ENCODE peak calls at places on chromosomes 5 and 9, in seven cellular contexts. W is esophagus squamous epithelium, A is bronchial epithelial cell, B is Calu3, X is IMR-90, N is mesothelial cell of epicardium, O is right lobe of liver. L is an unnamed sample.

GRCh38 chr5:1508679-1509290 is 15.0 kb downstream of the LPCAT1 start:
- DNase-seq in X (peak; percentile 30), W (no peak), N (no peak), O (peak; percentile 18), B (no peak), A (no peak), L (peak; percentile 13)

GRCh38 chr9:99796231-99796630 is 25.5 kb upstream of the NR4A3 start:
- DNase-seq in A (no peak), X (no peak), W (no peak), O (no peak), N (no peak), B (no peak), L (no peak)

GRCh38 chr5:96781031-96781733 is 26.6 kb downstream of the ERAP1 start:
- DNase-seq in O (no peak), X (peak; percentile 49), A (peak; percentile 74), N (no peak), B (no peak), W (no peak), L (no peak)

GRCh38 chr9:27528278-27528885 is 1.2 kb downstream of the MOB3B start:
- DNase-seq in A (peak; percentile 79), X (peak; percentile 21), B (peak; percentile 59), O (peak; percentile 73), W (peak; percentile 5), N (peak; percentile 79), L (peak; percentile 42)

GRCh38 chr9:117546894-117547293 is 132.0 kb upstream of the ASTN2 start:
- DNase-seq in W (no peak), N (no peak), A (peak; percentile 12), O (no peak), B (no peak), X (no peak), L (no peak)

GRCh38 chr5:103562084-103562452 is 521 bp downstream of the NUDT12 start:
- DNase-seq in O (no peak), W (no peak), X (no peak), N (no peak), A (no peak), B (no peak), L (no peak)

GRCh38 chr9:75930766-75931311 is 40.4 kb downstream of the PCSK5 start:
- DNase-seq in O (no peak), A (no peak), B (no peak), W (no peak), X (no peak), N (no peak), L (no peak)

GRCh38 chr5:66222455-66222854 is 78.4 kb downstream of the SREK1 start:
- DNase-seq in A (no peak), O (no peak), X (no peak), W (no peak), B (no peak), N (no peak), L (no peak)

GRCh38 chr5:77329664-77330430 is 119.4 kb downstream of the PDE8B start:
- DNase-seq in O (no peak), W (no peak), N (no peak), B (no peak), A (no peak), X (no peak), L (no peak)

GRCh38 chr5:4018007-4018406 is 422.4 kb downstream of the IRX1 start:
- DNase-seq in A (no peak), X (no peak), B (no peak), N (no peak), W (no peak), O (no peak), L (no peak)

DNA sequence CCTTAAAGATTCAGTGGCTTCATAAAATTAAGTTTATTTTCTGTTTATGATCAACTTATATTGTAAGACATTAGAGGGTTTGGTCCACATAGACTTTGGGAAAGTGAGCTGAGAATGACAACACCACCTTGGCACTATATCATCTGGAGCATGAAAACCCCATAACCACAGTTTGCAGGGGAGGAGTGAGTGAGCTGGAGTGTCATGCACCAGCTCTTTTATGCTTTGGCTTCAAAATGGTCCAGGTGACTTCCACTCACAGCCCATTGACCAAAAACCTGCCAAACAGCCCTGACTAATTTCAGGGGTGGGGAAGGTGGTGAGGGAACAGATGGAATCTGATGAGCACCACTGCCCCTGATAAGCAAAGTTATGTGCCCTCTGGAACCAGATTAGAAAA is 295.8 kb downstream of the DMRTA1 start:
- DNase-seq in A (no peak), N (no peak), B (no peak), O (no peak), W (no peak), X (no peak), L (no peak)
- TF ChIP-seq CTCF in A (no peak), N (no peak), B (no peak), O (no peak), W (no peak), X (no peak), L (no peak)

GRCh38 chr5:6712582-6713273 is 504 bp upstream of the TENT4A start:
- DNase-seq in X (peak; percentile 94), N (peak; percentile 99), B (peak; percentile 97), A (peak; percentile 86), O (peak; percentile 97), W (no peak), L (peak; percentile 97)
- TF ChIP-seq CTCF in X (no peak), N (no peak), B (no peak), A (peak; percentile 9), O (no peak), W (no peak), L (no peak)

DNA sequence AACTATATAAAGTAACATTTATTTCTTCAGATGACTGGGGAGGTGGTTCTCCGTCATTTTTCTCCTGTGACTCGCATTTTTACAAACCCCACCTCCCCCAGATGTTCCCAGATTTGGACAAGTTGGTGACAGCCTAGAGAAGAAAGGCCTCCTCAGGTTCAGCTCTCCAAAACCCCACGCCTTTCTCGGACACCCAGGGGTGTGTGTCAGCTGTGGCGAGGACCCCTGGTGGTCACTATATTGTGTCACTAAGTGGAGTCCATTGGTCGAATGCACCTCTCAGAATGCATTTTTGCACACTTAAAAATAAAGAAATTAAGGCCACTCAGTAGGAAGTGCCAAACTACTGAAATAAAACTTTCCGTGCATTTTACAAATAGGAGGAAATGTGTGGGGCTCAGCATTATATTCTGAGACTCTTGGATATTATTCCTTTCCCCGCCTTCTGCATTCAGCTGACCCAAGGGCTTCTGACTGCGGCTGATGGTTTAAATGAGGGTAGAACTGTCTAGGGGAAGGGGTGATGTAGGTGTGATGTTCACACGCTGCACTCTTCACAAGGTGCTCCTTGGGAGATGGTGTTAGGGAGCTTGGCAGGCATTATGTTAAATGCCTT is 47.6 kb downstream of the ACO1 start:
- DNase-seq in N (peak; percentile 44), X (peak; percentile 64), B (peak; percentile 43), W (no peak), A (no peak), O (no peak), L (no peak)
- TF ChIP-seq CTCF in N (peak; percentile 61), X (peak; percentile 57), B (peak; percentile 57), W (peak; percentile 39), A (peak; percentile 43), O (peak; percentile 48), L (peak; percentile 32)

GRCh38 chr9:69882998-69883565 is 62.5 kb downstream of the CFAP95 start:
- DNase-seq in O (no peak), W (no peak), X (no peak), N (no peak), A (no peak), B (no peak), L (no peak)

GRCh38 chr9:69873401-69873950 is 52.9 kb downstream of the CFAP95 start:
- DNase-seq in O (no peak), A (no peak), X (no peak), N (no peak), W (no peak), B (no peak), L (no peak)

GRCh38 chr9:69874301-69875060 is 53.9 kb downstream of the CFAP95 start:
- DNase-seq in O (no peak), B (no peak), A (no peak), N (no peak), W (no peak), X (no peak), L (no peak)

GRCh38 chr9:69876981-69877380 is 56.4 kb downstream of the CFAP95 start:
- DNase-seq in W (no peak), B (no peak), O (no peak), A (no peak), N (no peak), X (no peak), L (no peak)

GRCh38 chr9:69877852-69878507 is 57.4 kb downstream of the CFAP95 start:
- DNase-seq in N (no peak), O (no peak), A (peak; percentile 53), W (no peak), B (no peak), X (peak; percentile 52), L (no peak)
- TF ChIP-seq CTCF in N (peak; percentile 15), O (peak; percentile 66), A (peak; percentile 45), W (peak; percentile 66), B (peak; percentile 40), X (peak; percentile 79), L (peak; percentile 37)

GRCh38 chr5:59800375-59800893 is 93.1 kb downstream of the PDE4D start:
- DNase-seq in B (no peak), W (no peak), O (no peak), A (no peak), N (no peak), X (no peak), L (no peak)
- TF ChIP-seq CTCF in B (peak; percentile 21), W (no peak), O (no peak), A (no peak), N (peak; percentile 15), X (no peak), L (peak; percentile 43)

DNA sequence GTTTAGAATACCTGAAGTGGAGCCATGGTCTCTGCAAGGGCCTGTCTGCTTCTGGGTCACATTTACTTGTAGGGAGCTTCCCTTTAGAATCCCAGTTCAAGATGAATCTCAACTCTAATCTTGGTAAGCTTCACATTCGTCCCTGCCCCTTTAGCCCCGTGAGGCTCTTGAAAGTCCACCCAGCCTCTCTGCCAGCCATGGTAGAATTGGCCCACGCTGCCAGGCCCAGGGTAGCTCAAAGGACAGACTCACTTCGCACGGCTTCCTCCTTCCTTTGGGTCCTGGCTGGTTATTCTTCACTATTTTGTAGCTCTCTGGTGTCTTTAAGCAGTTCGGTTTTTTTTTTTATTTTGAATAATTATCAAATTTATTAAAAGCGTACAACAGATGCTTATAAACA is 28.6 kb upstream of the NKX2-5 start:
- DNase-seq in B (no peak), W (no peak), O (no peak), N (no peak), X (no peak), A (no peak), L (no peak)
- TF ChIP-seq CTCF in B (no peak), W (no peak), O (no peak), N (no peak), X (no peak), A (no peak), L (no peak)

DNA sequence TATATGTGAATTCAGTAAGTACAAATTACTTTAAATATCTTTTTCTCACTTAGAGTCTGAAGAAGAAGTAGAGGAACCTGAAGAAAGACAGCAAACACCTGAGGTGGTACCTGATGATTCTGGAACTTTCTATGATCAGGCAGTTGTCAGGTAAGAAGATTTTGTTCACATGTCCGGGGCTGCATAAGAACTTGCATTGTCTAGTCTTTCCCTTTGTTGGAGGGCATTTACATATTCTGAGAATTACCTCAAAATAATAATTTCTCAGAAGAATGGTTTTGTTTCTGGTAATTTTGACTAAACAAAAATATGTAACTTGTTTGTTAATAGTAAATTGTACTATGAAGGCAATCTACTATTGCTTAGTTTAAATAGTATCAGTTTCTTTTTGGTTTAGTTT is 23.7 kb downstream of the G3BP1 start:
- DNase-seq in N (no peak), B (no peak), W (no peak), O (no peak), X (no peak), A (no peak), L (no peak)
- TF ChIP-seq CTCF in N (no peak), B (no peak), W (no peak), O (no peak), X (no peak), A (no peak), L (no peak)

GRCh38 chr9:127396808-127397721 is at the start of gene SLC2A8:
- DNase-seq in W (peak; percentile 84), N (peak; percentile 97), O (peak; percentile 98), A (peak; percentile 99), B (peak; percentile 96), X (peak; percentile 99), L (peak; percentile 97)
- TF ChIP-seq CTCF in W (peak; percentile 48), N (no peak), O (peak; percentile 30), A (peak; percentile 47), B (no peak), X (peak; percentile 1), L (no peak)